ENCODE peak calls at places on chromosomes 2 and 18, in ten cellular contexts. One of them, this sample, is unnamed.

GRCh38 chr2:113965644-113966043 is 75.8 kb downstream of the ACTR3 start:
- DNase-seq in HTR-8/SVneo: no peak
- DNase-seq in DND-41: peak
- DNase-seq in NCI-H510A treated with DMSO at 0.1 percent for 48 hours: peak
- DNase-seq in T-helper 2 cell: no peak
- DNase-seq in activated naive CD8-positive, alpha-beta T cell treated with anti-CD3 and anti-CD28 coated beads, Interleukin-2, amount 50 U/mL, for 24 hours: peak
- DNase-seq in hypothalamus: no peak
- DNase-seq in kidney epithelial cell: no peak
- DNase-seq in iPS-NIHi11: peak
- DNase-seq in nucleus accumbens: no peak
- DNase-seq in this sample: no peak

GRCh38 chr2:50720695-50721314 is 311.1 kb downstream of the NRXN1 start:
- DNase-seq in hypothalamus: no peak
- DNase-seq in DND-41: no peak
- DNase-seq in T-helper 2 cell: no peak
- DNase-seq in nucleus accumbens: no peak
- DNase-seq in iPS-NIHi11: peak
- DNase-seq in kidney epithelial cell: no peak
- DNase-seq in HTR-8/SVneo: no peak
- DNase-seq in NCI-H510A treated with DMSO at 0.1 percent for 48 hours: peak
- DNase-seq in activated naive CD8-positive, alpha-beta T cell treated with anti-CD3 and anti-CD28 coated beads, Interleukin-2, amount 50 U/mL, for 24 hours: no peak
- DNase-seq in this sample: no peak

GRCh38 chr2:240441993-240442411 is 6.5 kb downstream of the GPC1 start:
- DNase-seq in activated naive CD8-positive, alpha-beta T cell treated with anti-CD3 and anti-CD28 coated beads, Interleukin-2, amount 50 U/mL, for 24 hours: no peak
- DNase-seq in NCI-H510A treated with DMSO at 0.1 percent for 48 hours: no peak
- DNase-seq in kidney epithelial cell: no peak
- DNase-seq in HTR-8/SVneo: no peak
- DNase-seq in DND-41: no peak
- DNase-seq in nucleus accumbens: no peak
- DNase-seq in T-helper 2 cell: no peak
- DNase-seq in iPS-NIHi11: no peak
- DNase-seq in hypothalamus: no peak
- DNase-seq in this sample: no peak

GRCh38 chr2:128422571-128422970 is 103.9 kb upstream of the HS6ST1 start:
- DNase-seq in HTR-8/SVneo: peak
- DNase-seq in NCI-H510A treated with DMSO at 0.1 percent for 48 hours: no peak
- DNase-seq in iPS-NIHi11: no peak
- DNase-seq in nucleus accumbens: no peak
- DNase-seq in activated naive CD8-positive, alpha-beta T cell treated with anti-CD3 and anti-CD28 coated beads, Interleukin-2, amount 50 U/mL, for 24 hours: no peak
- DNase-seq in hypothalamus: no peak
- DNase-seq in kidney epithelial cell: no peak
- DNase-seq in T-helper 2 cell: no peak
- DNase-seq in DND-41: peak
- DNase-seq in this sample: no peak

GRCh38 chr2:162839419-162839818 is 852 bp upstream of the KCNH7 start:
- DNase-seq in activated naive CD8-positive, alpha-beta T cell treated with anti-CD3 and anti-CD28 coated beads, Interleukin-2, amount 50 U/mL, for 24 hours: no peak
- DNase-seq in NCI-H510A treated with DMSO at 0.1 percent for 48 hours: peak
- DNase-seq in kidney epithelial cell: no peak
- DNase-seq in HTR-8/SVneo: no peak
- DNase-seq in nucleus accumbens: no peak
- DNase-seq in T-helper 2 cell: no peak
- DNase-seq in iPS-NIHi11: no peak
- DNase-seq in hypothalamus: peak
- DNase-seq in DND-41: no peak
- DNase-seq in this sample: no peak

GRCh38 chr18:8332286-8332685 is 277.0 kb upstream of the RAB12 start:
- DNase-seq in T-helper 2 cell: no peak
- DNase-seq in NCI-H510A treated with DMSO at 0.1 percent for 48 hours: peak
- DNase-seq in nucleus accumbens: no peak
- DNase-seq in activated naive CD8-positive, alpha-beta T cell treated with anti-CD3 and anti-CD28 coated beads, Interleukin-2, amount 50 U/mL, for 24 hours: no peak
- DNase-seq in HTR-8/SVneo: no peak
- DNase-seq in DND-41: no peak
- DNase-seq in iPS-NIHi11: no peak
- DNase-seq in hypothalamus: no peak
- DNase-seq in kidney epithelial cell: no peak
- DNase-seq in this sample: no peak

GRCh38 chr2:158753561-158754302 is 41.4 kb upstream of the DAPL1 start:
- DNase-seq in activated naive CD8-positive, alpha-beta T cell treated with anti-CD3 and anti-CD28 coated beads, Interleukin-2, amount 50 U/mL, for 24 hours: peak
- DNase-seq in NCI-H510A treated with DMSO at 0.1 percent for 48 hours: peak
- DNase-seq in DND-41: peak
- DNase-seq in HTR-8/SVneo: peak
- DNase-seq in kidney epithelial cell: no peak
- DNase-seq in nucleus accumbens: peak
- DNase-seq in iPS-NIHi11: peak
- DNase-seq in T-helper 2 cell: no peak
- DNase-seq in hypothalamus: no peak
- DNase-seq in this sample: no peak

GRCh38 chr2:31136732-31137131 is 1.5 kb downstream of the GALNT14 start:
- DNase-seq in kidney epithelial cell: no peak
- DNase-seq in HTR-8/SVneo: no peak
- DNase-seq in NCI-H510A treated with DMSO at 0.1 percent for 48 hours: no peak
- DNase-seq in nucleus accumbens: no peak
- DNase-seq in T-helper 2 cell: no peak
- DNase-seq in DND-41: no peak
- DNase-seq in hypothalamus: no peak
- DNase-seq in iPS-NIHi11: no peak
- DNase-seq in activated naive CD8-positive, alpha-beta T cell treated with anti-CD3 and anti-CD28 coated beads, Interleukin-2, amount 50 U/mL, for 24 hours: peak
- DNase-seq in this sample: no peak

GRCh38 chr18:48999569-48999968 is 48.8 kb upstream of the SMAD7 start:
- DNase-seq in HTR-8/SVneo: no peak
- DNase-seq in NCI-H510A treated with DMSO at 0.1 percent for 48 hours: no peak
- DNase-seq in T-helper 2 cell: no peak
- DNase-seq in iPS-NIHi11: no peak
- DNase-seq in activated naive CD8-positive, alpha-beta T cell treated with anti-CD3 and anti-CD28 coated beads, Interleukin-2, amount 50 U/mL, for 24 hours: no peak
- DNase-seq in nucleus accumbens: no peak
- DNase-seq in hypothalamus: no peak
- DNase-seq in kidney epithelial cell: no peak
- DNase-seq in DND-41: no peak
- DNase-seq in this sample: no peak

GRCh38 chr18:49976810-49977209 is 163.5 kb upstream of the ACAA2 start:
- DNase-seq in hypothalamus: no peak
- DNase-seq in activated naive CD8-positive, alpha-beta T cell treated with anti-CD3 and anti-CD28 coated beads, Interleukin-2, amount 50 U/mL, for 24 hours: no peak
- DNase-seq in DND-41: no peak
- DNase-seq in iPS-NIHi11: no peak
- DNase-seq in HTR-8/SVneo: no peak
- DNase-seq in NCI-H510A treated with DMSO at 0.1 percent for 48 hours: no peak
- DNase-seq in T-helper 2 cell: no peak
- DNase-seq in kidney epithelial cell: no peak
- DNase-seq in nucleus accumbens: no peak
- DNase-seq in this sample: no peak

GRCh38 chr2:176178807-176179271 is 9.6 kb upstream of the HOXD1 start:
- DNase-seq in HTR-8/SVneo: no peak
- DNase-seq in iPS-NIHi11: no peak
- DNase-seq in T-helper 2 cell: no peak
- DNase-seq in hypothalamus: no peak
- DNase-seq in DND-41: no peak
- DNase-seq in activated naive CD8-positive, alpha-beta T cell treated with anti-CD3 and anti-CD28 coated beads, Interleukin-2, amount 50 U/mL, for 24 hours: no peak
- DNase-seq in NCI-H510A treated with DMSO at 0.1 percent for 48 hours: no peak
- DNase-seq in kidney epithelial cell: no peak
- DNase-seq in nucleus accumbens: no peak
- DNase-seq in this sample: no peak

GRCh38 chr2:4964579-4964978 is 727.6 kb upstream of the SOX11 start:
- DNase-seq in kidney epithelial cell: no peak
- DNase-seq in nucleus accumbens: no peak
- DNase-seq in NCI-H510A treated with DMSO at 0.1 percent for 48 hours: no peak
- DNase-seq in DND-41: no peak
- DNase-seq in hypothalamus: no peak
- DNase-seq in iPS-NIHi11: no peak
- DNase-seq in activated naive CD8-positive, alpha-beta T cell treated with anti-CD3 and anti-CD28 coated beads, Interleukin-2, amount 50 U/mL, for 24 hours: no peak
- DNase-seq in T-helper 2 cell: no peak
- DNase-seq in HTR-8/SVneo: no peak
- DNase-seq in this sample: no peak

GRCh38 chr2:197786010-197786877 is 1.1 kb upstream of the BOLL start:
- DNase-seq in iPS-NIHi11: peak
- DNase-seq in T-helper 2 cell: peak
- DNase-seq in activated naive CD8-positive, alpha-beta T cell treated with anti-CD3 and anti-CD28 coated beads, Interleukin-2, amount 50 U/mL, for 24 hours: peak
- DNase-seq in HTR-8/SVneo: no peak
- DNase-seq in kidney epithelial cell: no peak
- DNase-seq in nucleus accumbens: no peak
- DNase-seq in NCI-H510A treated with DMSO at 0.1 percent for 48 hours: peak
- DNase-seq in hypothalamus: peak
- DNase-seq in DND-41: no peak
- DNase-seq in this sample: peak

GRCh38 chr2:29573147-29573546 is 348.2 kb downstream of the ALK start:
- DNase-seq in kidney epithelial cell: no peak
- DNase-seq in iPS-NIHi11: no peak
- DNase-seq in HTR-8/SVneo: no peak
- DNase-seq in hypothalamus: no peak
- DNase-seq in DND-41: no peak
- DNase-seq in nucleus accumbens: no peak
- DNase-seq in T-helper 2 cell: no peak
- DNase-seq in NCI-H510A treated with DMSO at 0.1 percent for 48 hours: no peak
- DNase-seq in activated naive CD8-positive, alpha-beta T cell treated with anti-CD3 and anti-CD28 coated beads, Interleukin-2, amount 50 U/mL, for 24 hours: no peak
- DNase-seq in this sample: no peak

GRCh38 chr2:205407984-205408383 is 274.3 kb upstream of the NRP2 start:
- DNase-seq in HTR-8/SVneo: no peak
- DNase-seq in T-helper 2 cell: no peak
- DNase-seq in DND-41: no peak
- DNase-seq in NCI-H510A treated with DMSO at 0.1 percent for 48 hours: no peak
- DNase-seq in kidney epithelial cell: no peak
- DNase-seq in hypothalamus: no peak
- DNase-seq in iPS-NIHi11: no peak
- DNase-seq in nucleus accumbens: no peak
- DNase-seq in activated naive CD8-positive, alpha-beta T cell treated with anti-CD3 and anti-CD28 coated beads, Interleukin-2, amount 50 U/mL, for 24 hours: no peak
- DNase-seq in this sample: no peak

GRCh38 chr2:157786663-157787363 is 89.3 kb downstream of the ACVR1 start:
- DNase-seq in DND-41: no peak
- DNase-seq in nucleus accumbens: no peak
- DNase-seq in kidney epithelial cell: no peak
- DNase-seq in HTR-8/SVneo: no peak
- DNase-seq in NCI-H510A treated with DMSO at 0.1 percent for 48 hours: no peak
- DNase-seq in activated naive CD8-positive, alpha-beta T cell treated with anti-CD3 and anti-CD28 coated beads, Interleukin-2, amount 50 U/mL, for 24 hours: no peak
- DNase-seq in iPS-NIHi11: no peak
- DNase-seq in hypothalamus: no peak
- DNase-seq in T-helper 2 cell: no peak
- DNase-seq in this sample: no peak

GRCh38 chr2:5766621-5767020 is 74.4 kb downstream of the SOX11 start:
- DNase-seq in T-helper 2 cell: no peak
- DNase-seq in NCI-H510A treated with DMSO at 0.1 percent for 48 hours: no peak
- DNase-seq in hypothalamus: no peak
- DNase-seq in nucleus accumbens: no peak
- DNase-seq in iPS-NIHi11: no peak
- DNase-seq in kidney epithelial cell: no peak
- DNase-seq in DND-41: no peak
- DNase-seq in HTR-8/SVneo: no peak
- DNase-seq in activated naive CD8-positive, alpha-beta T cell treated with anti-CD3 and anti-CD28 coated beads, Interleukin-2, amount 50 U/mL, for 24 hours: no peak
- DNase-seq in this sample: no peak

GRCh38 chr2:194443926-194444325 is 1213.1 kb upstream of the SLC39A10 start:
- DNase-seq in kidney epithelial cell: no peak
- DNase-seq in activated naive CD8-positive, alpha-beta T cell treated with anti-CD3 and anti-CD28 coated beads, Interleukin-2, amount 50 U/mL, for 24 hours: no peak
- DNase-seq in T-helper 2 cell: no peak
- DNase-seq in hypothalamus: no peak
- DNase-seq in nucleus accumbens: no peak
- DNase-seq in HTR-8/SVneo: no peak
- DNase-seq in iPS-NIHi11: no peak
- DNase-seq in DND-41: no peak
- DNase-seq in NCI-H510A treated with DMSO at 0.1 percent for 48 hours: no peak
- DNase-seq in this sample: no peak

GRCh38 chr2:158112971-158113370 is 11.3 kb downstream of the UPP2 start:
- DNase-seq in hypothalamus: no peak
- DNase-seq in DND-41: no peak
- DNase-seq in kidney epithelial cell: no peak
- DNase-seq in NCI-H510A treated with DMSO at 0.1 percent for 48 hours: no peak
- DNase-seq in HTR-8/SVneo: no peak
- DNase-seq in nucleus accumbens: no peak
- DNase-seq in T-helper 2 cell: no peak
- DNase-seq in iPS-NIHi11: no peak
- DNase-seq in activated naive CD8-positive, alpha-beta T cell treated with anti-CD3 and anti-CD28 coated beads, Interleukin-2, amount 50 U/mL, for 24 hours: no peak
- DNase-seq in this sample: no peak

GRCh38 chr2:166127217-166128155 is at the start of gene SCN1A:
- DNase-seq in iPS-NIHi11: peak
- DNase-seq in hypothalamus: no peak
- DNase-seq in kidney epithelial cell: peak
- DNase-seq in activated naive CD8-positive, alpha-beta T cell treated with anti-CD3 and anti-CD28 coated beads, Interleukin-2, amount 50 U/mL, for 24 hours: no peak
- DNase-seq in HTR-8/SVneo: peak
- DNase-seq in DND-41: peak
- DNase-seq in nucleus accumbens: peak
- DNase-seq in NCI-H510A treated with DMSO at 0.1 percent for 48 hours: peak
- DNase-seq in T-helper 2 cell: no peak
- DNase-seq in this sample: no peak

GRCh38 chr18:34128436-34128835 is 96.3 kb downstream of the NOL4 start:
- DNase-seq in iPS-NIHi11: no peak
- DNase-seq in hypothalamus: no peak
- DNase-seq in NCI-H510A treated with DMSO at 0.1 percent for 48 hours: no peak
- DNase-seq in T-helper 2 cell: no peak
- DNase-seq in activated naive CD8-positive, alpha-beta T cell treated with anti-CD3 and anti-CD28 coated beads, Interleukin-2, amount 50 U/mL, for 24 hours: no peak
- DNase-seq in nucleus accumbens: no peak
- DNase-seq in DND-41: no peak
- DNase-seq in kidney epithelial cell: no peak
- DNase-seq in HTR-8/SVneo: no peak
- DNase-seq in this sample: no peak